ENCODE peak calls at places on chromosomes 3 and 15, in five cellular contexts. T is uterus, V is cardiac muscle cell, Y is esophagus squamous epithelium, W is fibroblast of the aortic adventitia. J is an unnamed sample.

GRCh38 chr15:73892446-73893226 is 19.3 kb downstream of the TBC1D21 start:
- DNase-seq in V (no peak), W (no peak), T (no peak), Y (no peak), J (peak)

GRCh38 chr15:92226020-92226612 is 167.6 kb upstream of the ST8SIA2 start:
- DNase-seq in W (peak), T (no peak), V (peak), Y (no peak), J (no peak)

GRCh38 chr3:145017959-145018358 is 1046.3 kb downstream of the DIPK2A start:
- DNase-seq in W (peak), T (no peak), V (no peak), Y (no peak), J (no peak)

GRCh38 chr3:160763073-160763472 is 7.0 kb downstream of the PPM1L start:
- DNase-seq in T (no peak), W (no peak), V (no peak), Y (no peak), J (no peak)

GRCh38 chr3:24119321-24119751 is 174.2 kb downstream of the NR1D2 start:
- DNase-seq in Y (no peak), V (no peak), T (no peak), W (peak), J (no peak)

GRCh38 chr3:117272876-117273523 is 563.4 kb downstream of the TUSC7 start:
- DNase-seq in W (no peak), T (no peak), Y (no peak), V (no peak), J (no peak)

GRCh38 chr15:84748274-84749110 is at the start of gene ZNF592:
- DNase-seq in T (peak), Y (no peak), W (peak), V (peak), J (peak)

GRCh38 chr15:99249270-99249817 is at the start of gene TTC23:
- DNase-seq in Y (no peak), W (peak), T (no peak), V (peak), J (no peak)

GRCh38 chr3:13772321-13772745 is 107.5 kb downstream of the WNT7A start:
- DNase-seq in T (no peak), V (no peak), Y (no peak), W (no peak), J (no peak)

GRCh38 chr15:74365619-74366445 is 1.6 kb downstream of the CYP11A1 start:
- DNase-seq in T (peak), W (peak), V (peak), Y (no peak), J (peak)

GRCh38 chr3:24273491-24273890 is 221.2 kb downstream of the THRB start:
- DNase-seq in W (no peak), V (no peak), T (no peak), Y (no peak), J (no peak)

GRCh38 chr15:33837294-33837693 is 131.0 kb upstream of the CHRM5 start:
- DNase-seq in T (no peak), Y (no peak), W (no peak), V (no peak), J (no peak)

GRCh38 chr15:29668120-29668602 is 154.1 kb downstream of the TJP1 start:
- DNase-seq in Y (no peak), W (peak), T (peak), V (peak), J (no peak)

GRCh38 chr3:169454823-169455222 is 208.7 kb downstream of the MECOM start:
- DNase-seq in V (no peak), W (peak), Y (no peak), T (no peak), J (no peak)

GRCh38 chr15:62824111-62824737 is 218.3 kb upstream of the TPM1 start:
- DNase-seq in V (no peak), W (peak), Y (no peak), T (no peak), J (no peak)

GRCh38 chr3:123953735-123954134 is 7.3 kb downstream of the CCDC14 start:
- DNase-seq in W (no peak), Y (no peak), V (no peak), T (no peak), J (no peak)

GRCh38 chr3:162538906-162539305 is 1042.3 kb downstream of the OTOL1 start:
- DNase-seq in Y (no peak), T (no peak), V (no peak), W (no peak), J (no peak)

GRCh38 chr3:51971350-51971749 is 2.5 kb downstream of the ABHD14B start:
- DNase-seq in V (no peak), W (no peak), Y (no peak), T (no peak), J (no peak)

GRCh38 chr15:39788800-39789565 is 6.3 kb upstream of the FSIP1 start:
- DNase-seq in W (peak), Y (no peak), V (no peak), T (no peak), J (no peak)

GRCh38 chr15:58590236-58590635 is 158.4 kb downstream of the LIPC start:
- DNase-seq in Y (no peak), V (peak), W (peak), T (no peak), J (no peak)

GRCh38 chr3:53190659-53191058 is 29.6 kb downstream of the PRKCD start:
- DNase-seq in W (no peak), V (no peak), Y (no peak), T (no peak), J (no peak)

GRCh38 chr3:157785071-157785826 is 282.0 kb upstream of the VEPH1 start:
- DNase-seq in T (no peak), W (peak), V (no peak), Y (no peak), J (no peak)

GRCh38 chr3:105615814-105616213 is 249.1 kb downstream of the ALCAM start:
- DNase-seq in Y (no peak), W (no peak), T (no peak), V (no peak), J (no peak)

GRCh38 chr3:126147147-126147931 is 33.0 kb downstream of the ALDH1L1 start:
- DNase-seq in W (no peak), T (peak), Y (no peak), V (no peak), J (peak)

GRCh38 chr15:88393719-88394519 is 73.3 kb downstream of the MRPL46 start:
- DNase-seq in W (peak), T (no peak), V (no peak), Y (no peak), J (no peak)

GRCh38 chr15:69468241-69469121 is 15.9 kb downstream of the RPLP1 start:
- DNase-seq in W (no peak), T (no peak), V (no peak), Y (no peak), J (peak)

GRCh38 chr3:13853256-13853977 is 26.5 kb downstream of the WNT7A start:
- DNase-seq in V (no peak), W (no peak), T (no peak), Y (no peak), J (no peak)

GRCh38 chr3:175386630-175387029 is 527.5 kb downstream of the NAALADL2 start:
- DNase-seq in V (no peak), T (no peak), W (peak), Y (no peak), J (no peak)

GRCh38 chr3:65144791-65145355 is 457.1 kb upstream of the ADAMTS9 start:
- DNase-seq in W (peak), T (no peak), V (no peak), Y (no peak), J (no peak)

GRCh38 chr15:60395276-60396011 is 2.3 kb downstream of the ANXA2 start:
- DNase-seq in T (no peak), W (peak), Y (no peak), V (no peak), J (no peak)

GRCh38 chr3:48426401-48426909 is 3.4 kb downstream of the PLXNB1 start:
- DNase-seq in T (no peak), Y (no peak), W (no peak), V (no peak), J (no peak)

DNA sequence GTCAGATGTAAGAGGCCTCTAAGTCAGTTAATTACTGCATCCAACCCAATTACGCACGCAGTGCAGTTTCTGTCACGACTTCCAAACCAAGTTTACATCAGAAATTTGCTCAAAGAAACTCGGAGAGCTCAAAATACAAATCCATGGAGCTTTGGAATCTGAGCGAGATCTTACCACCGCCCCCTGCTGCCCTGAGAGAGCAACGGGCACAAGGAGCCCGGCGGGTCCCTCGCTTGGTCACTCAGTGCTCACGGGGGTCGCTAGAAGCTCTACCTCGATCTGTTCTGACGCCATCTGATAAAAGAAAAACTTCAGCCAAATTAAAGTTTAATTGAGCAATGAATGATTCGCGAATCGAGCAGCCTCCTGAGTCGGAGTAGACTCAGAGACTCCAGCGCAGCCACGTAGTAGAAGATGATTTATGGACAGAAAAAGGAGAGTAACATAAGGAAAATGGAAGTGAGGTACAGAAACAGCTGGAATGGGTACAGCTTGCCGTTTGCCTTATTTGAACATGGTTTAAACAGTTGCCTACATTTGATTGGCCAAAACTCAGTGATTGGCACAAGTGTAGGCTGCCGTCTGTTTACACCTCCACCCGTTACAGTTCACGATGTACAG is 232.7 kb upstream of the ATP10A start:
- DNase-seq in W (no peak), V (no peak), T (no peak), Y (no peak), J (no peak)
- TF ChIP-seq CTCF in W (peak), V (no peak), T (no peak), Y (no peak), J (no peak)

DNA sequence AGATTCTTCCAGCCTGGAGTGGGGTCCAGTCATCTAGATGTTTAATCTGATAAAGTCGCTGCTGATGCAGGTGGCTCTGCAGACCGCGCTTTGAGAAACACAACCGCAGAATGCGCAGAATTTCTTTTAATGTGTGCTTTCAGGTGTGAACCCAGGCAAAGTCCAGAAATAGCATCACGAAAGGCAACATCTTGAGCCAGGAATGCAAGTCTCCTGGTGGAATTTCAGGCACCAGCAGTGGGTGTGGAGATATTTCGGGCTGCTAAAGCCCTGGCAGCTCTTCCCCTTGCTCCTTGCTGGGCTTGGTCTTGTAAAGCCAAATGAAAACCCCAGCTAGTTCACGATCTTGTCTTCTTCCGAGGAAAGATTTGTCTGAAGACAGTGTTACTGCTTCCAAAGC is 67.3 kb upstream of the SLC25A26 start:
- DNase-seq in T (no peak), V (peak), Y (no peak), W (peak), J (no peak)
- H3K4me3 ChIP-seq in T (peak), V (no peak), Y (no peak), W (peak), J (peak)

GRCh38 chr3:54873059-54873695 is 54.7 kb downstream of the LRTM1 start:
- DNase-seq in Y (no peak), W (no peak), V (no peak), T (no peak), J (no peak)

GRCh38 chr3:54874816-54875556 is 52.9 kb downstream of the LRTM1 start:
- DNase-seq in Y (no peak), W (no peak), V (no peak), T (no peak), J (no peak)

GRCh38 chr3:54871867-54872266 is 56.0 kb downstream of the LRTM1 start:
- DNase-seq in T (no peak), W (no peak), V (no peak), Y (no peak), J (no peak)

GRCh38 chr3:54866221-54866620 is 61.6 kb downstream of the LRTM1 start:
- DNase-seq in T (no peak), W (no peak), Y (no peak), V (no peak), J (no peak)

DNA sequence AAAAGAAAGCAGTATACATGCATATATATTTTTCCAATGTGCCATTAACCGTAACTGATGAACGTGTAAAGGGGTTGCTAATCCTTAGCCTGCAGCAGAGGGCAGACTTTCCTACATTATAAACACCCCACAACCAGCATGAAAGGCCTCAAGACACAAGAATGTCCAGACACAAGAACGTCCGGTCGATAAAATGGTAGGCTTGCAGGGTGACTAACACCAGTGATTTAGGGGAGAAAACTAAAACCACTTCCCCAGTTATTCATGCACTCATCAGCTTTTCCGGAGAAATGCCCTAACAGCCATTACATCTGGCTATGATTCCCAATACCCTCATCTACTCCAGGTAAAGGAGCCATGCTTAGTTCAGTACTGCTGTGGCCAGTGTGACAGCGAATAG is 57.4 kb downstream of the LRTM1 start:
- DNase-seq in T (no peak), W (peak), Y (no peak), V (peak), J (no peak)
- TF ChIP-seq CTCF in T (peak), W (peak), Y (no peak), V (peak), J (peak)

GRCh38 chr3:147089286-147089685 is 317.1 kb downstream of the ZIC4 start:
- DNase-seq in W (no peak), V (no peak), Y (no peak), T (no peak), J (no peak)
- H3K4me3 ChIP-seq in W (no peak), V (no peak), Y (no peak), T (no peak), J (no peak)

GRCh38 chr3:21390136-21390535 is 360.9 kb downstream of the ZNF385D start:
- DNase-seq in Y (no peak), W (peak), T (no peak), V (no peak), J (no peak)
- TF ChIP-seq CTCF in Y (no peak), W (no peak), T (no peak), V (no peak), J (no peak)

DNA sequence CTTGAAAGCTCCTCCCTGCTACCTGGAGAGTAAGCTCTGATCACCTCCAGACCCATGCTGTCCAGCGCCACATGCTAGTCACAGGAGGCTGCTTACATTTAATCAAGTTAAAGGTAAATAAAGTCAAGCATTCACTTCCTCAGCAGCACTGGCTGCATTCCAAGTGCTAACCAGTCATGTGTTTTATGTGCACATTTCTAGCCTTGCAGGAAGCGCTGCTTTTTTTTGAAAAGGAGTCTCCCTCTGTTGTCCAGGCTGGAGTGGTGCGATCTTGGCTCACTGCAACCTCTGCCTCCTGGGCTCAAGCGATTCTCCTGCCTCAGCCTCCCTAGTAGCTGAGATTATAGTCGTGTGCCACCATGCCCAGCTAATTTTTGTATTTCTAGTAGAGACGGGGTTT is 279.2 kb downstream of the GABRG3 start:
- DNase-seq in T (no peak), Y (no peak), V (no peak), W (no peak), J (no peak)
- H3K4me3 ChIP-seq in T (no peak), Y (no peak), V (no peak), W (no peak), J (no peak)

DNA sequence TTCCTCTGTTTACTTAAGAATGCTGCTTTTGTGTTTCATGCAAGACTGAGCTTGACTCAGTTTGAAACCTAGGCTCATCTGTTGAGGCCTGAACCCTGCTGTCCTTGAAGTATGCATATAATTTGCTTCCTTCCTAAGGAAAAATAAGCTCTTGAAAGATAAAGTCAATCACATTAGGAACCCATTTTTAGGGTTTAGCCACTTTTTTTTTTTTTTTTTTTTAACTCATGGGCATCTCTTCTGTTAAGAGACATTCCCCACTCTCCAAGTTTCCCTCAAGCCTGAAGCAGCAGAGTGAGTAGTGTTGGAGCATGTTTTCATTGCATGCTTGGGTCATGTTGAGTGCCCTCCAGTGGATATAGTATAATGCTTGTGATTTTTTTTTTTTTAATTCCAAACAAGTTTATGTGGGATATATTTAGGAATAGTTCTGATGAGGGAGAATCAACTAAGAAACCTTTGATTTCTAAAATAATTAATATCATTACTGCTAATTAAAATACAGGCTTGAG is 3.6 kb downstream of the CTNNB1 start:
- DNase-seq in Y (no peak), W (peak), T (no peak), V (peak), J (no peak)
- TF ChIP-seq CTCF in Y (no peak), W (peak), T (peak), V (peak), J (peak)

GRCh38 chr3:168248383-168249047 is 152.8 kb upstream of the GOLIM4 start:
- DNase-seq in Y (no peak), V (peak), T (no peak), W (peak), J (no peak)
- H3K4me3 ChIP-seq in Y (peak), V (peak), T (peak), W (peak), J (peak)

GRCh38 chr3:47418167-47419082 is 37.6 kb downstream of the PTPN23 start:
- DNase-seq in Y (no peak), W (no peak), V (no peak), T (no peak), J (peak)
- TF ChIP-seq CTCF in Y (no peak), W (peak), V (no peak), T (no peak), J (no peak)

GRCh38 chr15:41513282-41514227 is at the start of gene LTK:
- DNase-seq in Y (no peak), T (peak), W (no peak), V (peak), J (no peak)
- H3K4me3 ChIP-seq in Y (peak), T (peak), W (peak), V (peak), J (peak)

J was measured in suprapubic skin.